ENCODE peak calls at places on chromosomes 1 and 21, in seven cellular contexts. X is PC-9, Q is right lobe of liver, G is heart right ventricle, W is colonic mucosa, C is AG04450, K is endothelial cell. H is an unnamed sample.

GRCh38 chr1:226566234-226566633 is 17.7 kb downstream of the STUM start:
- DNase-seq in X (no peak), Q (no peak), G (no peak), W (no peak), C (no peak), K (no peak), H (no peak)

GRCh38 chr1:27970401-27970800 is 10.6 kb downstream of the XKR8 start:
- DNase-seq in X (no peak), Q (no peak), G (peak; percentile 36), W (no peak), C (peak; percentile 54), K (no peak), H (no peak)

GRCh38 chr1:12601690-12602632 is 16.0 kb downstream of the DHRS3 start:
- DNase-seq in X (no peak), Q (peak; percentile 80), G (peak; percentile 68), W (peak; percentile 32), C (no peak), K (no peak), H (peak; percentile 78)

GRCh38 chr21:34889287-34889536 is 159.9 kb downstream of the RUNX1 start:
- DNase-seq in X (no peak), Q (peak; percentile 65), G (peak; percentile 28), W (peak; percentile 47), C (no peak), K (peak; percentile 51), H (peak; percentile 26)

GRCh38 chr1:156123356-156124196 is 9.1 kb downstream of the LMNA start:
- DNase-seq in X (peak; percentile 94), Q (peak; percentile 94), G (peak; percentile 96), W (peak; percentile 97), C (peak; percentile 95), K (peak; percentile 42), H (peak; percentile 97)

GRCh38 chr1:163399976-163400375 is 78.2 kb downstream of the NUF2 start:
- DNase-seq in X (no peak), Q (no peak), G (no peak), W (no peak), C (no peak), K (no peak), H (no peak)

GRCh38 chr1:6473974-6474814 is 8.2 kb upstream of the TNFRSF25 start:
- DNase-seq in X (no peak), Q (peak; percentile 18), G (no peak), W (peak; percentile 81), C (no peak), K (no peak), H (no peak)

GRCh38 chr21:23951251-23951650 is 1656.0 kb downstream of the MRPL39 start:
- DNase-seq in X (no peak), Q (no peak), G (no peak), W (no peak), C (peak; percentile 7), K (no peak), H (no peak)

GRCh38 chr1:24386241-24386640 is 27.3 kb downstream of the STPG1 start:
- DNase-seq in X (no peak), Q (no peak), G (no peak), W (peak; percentile 13), C (no peak), K (no peak), H (no peak)

GRCh38 chr1:9659328-9659727 is 7.8 kb downstream of the PIK3CD start:
- DNase-seq in X (no peak), Q (no peak), G (no peak), W (no peak), C (peak; percentile 69), K (no peak), H (no peak)

GRCh38 chr1:113042336-113043143 is 30.5 kb upstream of the LRIG2 start:
- DNase-seq in X (peak; percentile 71), Q (peak; percentile 71), G (peak; percentile 75), W (peak; percentile 83), C (peak; percentile 46), K (peak; percentile 87), H (peak; percentile 63)

GRCh38 chr1:81760487-81761097 is 40.1 kb upstream of the ADGRL2 start:
- DNase-seq in X (no peak), Q (no peak), G (no peak), W (no peak), C (peak; percentile 3), K (no peak), H (no peak)
- TF ChIP-seq CTCF in X (peak; percentile 65), Q (peak; percentile 31), G (peak; percentile 47), W (no peak), C (peak; percentile 53), K (no peak), H (no peak)

GRCh38 chr1:248841702-248842395 is 3.8 kb downstream of the ZNF672 start:
- DNase-seq in X (no peak), Q (no peak), G (peak; percentile 46), W (peak; percentile 36), C (no peak), K (peak; percentile 46), H (no peak)
- TF ChIP-seq CTCF in X (peak; percentile 36), Q (no peak), G (peak; percentile 51), W (peak; percentile 41), C (peak; percentile 60), K (peak; percentile 30), H (peak; percentile 41)

DNA sequence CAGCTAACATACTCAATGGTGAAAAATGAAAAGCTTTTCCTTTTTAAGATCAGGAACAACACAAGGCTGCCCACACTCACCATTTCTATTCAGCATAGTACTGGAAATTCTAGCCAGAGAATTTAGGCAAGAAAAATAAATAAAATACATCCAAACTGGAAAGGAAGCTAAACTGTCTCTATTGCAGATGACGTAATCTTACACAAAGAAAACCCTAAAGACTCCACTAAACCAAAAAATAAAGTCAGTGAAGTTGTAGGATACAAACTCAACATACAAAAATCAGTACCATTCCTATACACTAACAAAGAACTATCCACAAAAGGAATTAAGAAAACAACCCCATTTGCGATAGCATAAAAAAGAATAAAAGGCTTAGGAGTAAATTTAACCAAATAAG is 181.2 kb downstream of the BRINP3 start:
- DNase-seq in X (no peak), Q (no peak), G (no peak), W (no peak), C (no peak), K (no peak), H (no peak)
- TF ChIP-seq CTCF in X (no peak), Q (no peak), G (no peak), W (no peak), C (no peak), K (no peak), H (no peak)

GRCh38 chr1:33168556-33169289 is 13.1 kb downstream of the TRIM62 start:
- DNase-seq in X (no peak), Q (no peak), G (no peak), W (no peak), C (no peak), K (no peak), H (no peak)
- TF ChIP-seq CTCF in X (no peak), Q (no peak), G (no peak), W (no peak), C (peak; percentile 30), K (no peak), H (no peak)

DNA sequence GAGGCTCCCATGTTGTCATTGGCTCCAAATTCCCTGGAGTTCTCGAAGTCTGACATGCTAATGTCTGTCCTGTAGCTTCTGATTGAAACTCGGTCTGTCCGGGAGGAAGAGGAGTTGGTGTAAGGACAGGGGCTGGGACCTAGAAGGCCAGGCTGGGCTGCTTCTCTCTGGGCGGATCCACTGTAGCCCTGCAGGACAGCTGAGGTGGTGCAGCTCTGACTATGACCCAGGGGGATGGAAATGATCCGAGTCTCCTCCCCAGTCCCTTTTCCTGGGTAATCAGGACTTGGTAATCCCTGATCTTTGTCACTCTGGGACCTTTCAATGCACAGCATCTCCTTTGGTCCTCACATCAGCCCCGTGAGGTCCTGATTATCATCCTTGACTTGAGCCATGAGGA is 10.0 kb upstream of the FCMR start:
- DNase-seq in X (no peak), Q (no peak), G (no peak), W (no peak), C (no peak), K (no peak), H (no peak)
- TF ChIP-seq CTCF in X (no peak), Q (no peak), G (no peak), W (no peak), C (peak; percentile 28), K (no peak), H (no peak)

DNA sequence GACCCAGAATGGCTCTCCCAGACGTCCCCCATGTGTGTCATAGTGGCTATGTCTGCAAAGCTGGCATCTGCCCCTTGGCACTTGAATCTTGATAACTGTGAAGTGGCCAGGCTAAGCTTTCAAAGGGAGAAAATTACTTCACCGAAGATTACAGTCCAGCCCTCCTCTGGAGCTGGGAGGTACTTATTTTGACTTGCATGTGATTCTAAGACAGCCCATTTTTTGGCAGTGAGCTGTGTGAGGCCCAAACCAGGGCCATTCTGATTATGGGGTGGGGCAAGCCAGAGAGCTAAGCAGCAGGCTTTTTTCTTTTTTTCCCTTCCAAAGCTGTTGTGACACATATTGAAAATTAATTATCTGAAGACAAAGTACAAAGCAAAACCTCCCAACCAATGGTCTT is 42.1 kb upstream of the C8B start:
- DNase-seq in X (no peak), Q (no peak), G (no peak), W (no peak), C (no peak), K (no peak), H (no peak)
- TF ChIP-seq CTCF in X (no peak), Q (no peak), G (no peak), W (no peak), C (no peak), K (no peak), H (no peak)

DNA sequence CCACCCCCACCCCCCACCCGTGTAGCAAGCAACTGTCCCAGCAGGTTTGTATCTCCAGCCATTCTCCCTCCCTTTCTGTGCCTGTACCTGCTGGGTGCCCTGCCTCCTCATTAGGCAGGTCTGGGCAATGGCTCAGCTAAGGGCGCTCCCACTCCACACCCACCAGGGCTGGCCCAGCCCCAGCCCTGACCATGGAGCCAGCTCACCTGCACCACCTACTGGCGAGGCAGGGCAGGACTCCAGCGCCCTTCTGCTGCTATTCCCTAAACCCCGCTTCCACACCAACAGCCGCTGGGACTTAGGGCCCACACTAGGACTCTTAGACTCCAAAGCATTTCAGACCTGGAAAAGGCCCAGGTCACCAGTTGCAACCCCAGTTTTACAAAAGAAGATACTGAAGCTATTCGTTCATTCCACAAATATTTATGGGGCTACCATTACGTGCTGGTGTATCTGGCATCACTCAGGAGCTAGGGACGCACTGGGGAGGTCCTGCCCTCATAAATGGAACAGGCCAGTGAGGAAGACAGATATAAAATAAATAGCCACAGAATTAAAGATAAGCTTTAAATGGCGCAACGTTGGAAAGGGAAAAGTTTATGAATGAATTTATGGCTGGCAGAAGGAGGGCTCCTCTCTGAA is 24.0 kb downstream of the PGLYRP3 start:
- DNase-seq in X (no peak), Q (no peak), G (no peak), W (peak; percentile 29), C (no peak), K (peak; percentile 47), H (peak; percentile 60)
- TF ChIP-seq CTCF in X (peak; percentile 61), Q (peak; percentile 9), G (peak; percentile 17), W (peak; percentile 34), C (peak; percentile 45), K (peak; percentile 55), H (peak; percentile 76)

DNA sequence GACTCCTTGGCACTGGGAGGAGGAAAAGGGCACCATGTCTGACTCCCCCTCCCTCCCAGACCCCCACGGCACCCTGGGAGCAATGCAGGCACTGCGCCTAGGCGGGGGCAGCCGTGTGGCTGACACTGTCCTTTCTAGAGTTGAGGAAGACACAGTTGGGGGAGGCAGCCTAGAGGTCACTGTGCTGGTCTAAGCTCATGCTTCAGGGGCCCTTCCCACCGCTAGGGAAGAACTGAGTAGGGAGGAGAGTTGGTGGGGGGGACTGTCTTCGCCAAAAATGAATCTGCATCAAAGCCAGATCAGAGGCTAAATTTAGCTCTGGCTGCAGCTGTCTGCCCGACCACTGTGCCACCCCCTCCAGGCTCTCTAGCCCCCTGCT is 3.4 kb downstream of the SEMA6C start:
- DNase-seq in X (no peak), Q (no peak), G (no peak), W (no peak), C (no peak), K (no peak), H (no peak)
- TF ChIP-seq CTCF in X (no peak), Q (no peak), G (no peak), W (no peak), C (no peak), K (no peak), H (no peak)

H was measured in Calu3.